ENCODE peak calls at places on chromosomes 13 and 19, in eight cellular contexts. H, E, S, R, Z, M, B and P are unnamed samples.
A peak's percentile ranks its signal among the peaks of the same experiment; 100 is the strongest.

GRCh38 chr19:47652285-47652684 is 43.4 kb downstream of the BICRA start:
- DNase-seq in S (no peak), H (no peak), B (no peak), E (no peak), M (no peak), Z (no peak), R (no peak), P (no peak)

GRCh38 chr19:57803594-57804325 is 11.0 kb downstream of the ZNF552 start:
- DNase-seq in R (no peak), M (peak; percentile 48), Z (peak; percentile 30), E (no peak), B (no peak), S (no peak), H (no peak), P (peak; percentile 67)

GRCh38 chr13:25874907-25875306 is 176.9 kb downstream of the SHISA2 start:
- DNase-seq in Z (peak; percentile 66), R (no peak), E (peak; percentile 44), S (no peak), H (no peak), B (no peak), M (no peak), P (no peak)

GRCh38 chr19:3785464-3785937 is 680 bp downstream of the MATK start:
- DNase-seq in B (peak; percentile 31), M (no peak), S (no peak), Z (peak; percentile 40), R (no peak), H (no peak), E (no peak), P (no peak)

GRCh38 chr19:1041835-1042685 is 2.2 kb downstream of the ABCA7 start:
- DNase-seq in B (peak; percentile 66), H (no peak), M (no peak), E (no peak), S (peak; percentile 23), R (no peak), Z (no peak), P (no peak)

GRCh38 chr13:24244802-24245201 is 64.6 kb upstream of the C1QTNF9 start:
- DNase-seq in S (no peak), B (no peak), E (no peak), M (no peak), R (no peak), H (no peak), Z (no peak), P (no peak)

GRCh38 chr13:110331362-110331761 is 24.3 kb downstream of the COL4A2 start:
- DNase-seq in E (no peak), M (no peak), H (no peak), S (no peak), Z (no peak), R (no peak), B (no peak), P (no peak)

GRCh38 chr13:99275093-99275469 is 16.9 kb upstream of the GPR18 start:
- DNase-seq in S (no peak), H (no peak), R (no peak), B (no peak), M (no peak), Z (no peak), E (no peak), P (peak; percentile 29)

GRCh38 chr13:110448230-110448629 is 113.3 kb downstream of the RAB20 start:
- DNase-seq in R (no peak), M (peak; percentile 56), S (no peak), E (no peak), Z (no peak), B (no peak), H (no peak), P (peak; percentile 68)

GRCh38 chr13:22964245-22964966 is 216.4 kb upstream of the SGCG start:
- DNase-seq in M (no peak), S (no peak), E (no peak), B (no peak), H (no peak), Z (no peak), R (no peak), P (no peak)

GRCh38 chr19:30498707-30499106 is 126.5 kb downstream of the ZNF536 start:
- DNase-seq in H (peak; percentile 35), B (no peak), E (no peak), S (no peak), M (no peak), R (no peak), Z (no peak), P (no peak)

GRCh38 chr13:49806126-49806536 is 13.6 kb upstream of the KPNA3 start:
- DNase-seq in H (no peak), B (no peak), M (no peak), E (no peak), R (no peak), Z (no peak), S (no peak), P (no peak)

GRCh38 chr13:43374621-43375020 is 351.2 kb downstream of the DNAJC15 start:
- DNase-seq in R (peak; percentile 56), Z (no peak), H (no peak), E (no peak), B (no peak), S (no peak), M (no peak), P (peak; percentile 57)

GRCh38 chr13:50277127-50277526 is 261.9 kb downstream of the KCNRG start:
- DNase-seq in B (no peak), S (no peak), Z (no peak), M (no peak), E (no peak), H (no peak), R (no peak), P (no peak)

GRCh38 chr13:107977175-107977574 is 238.2 kb downstream of the LIG4 start:
- DNase-seq in E (no peak), S (peak; percentile 67), B (peak; percentile 89), R (no peak), H (no peak), M (no peak), Z (no peak), P (no peak)

GRCh38 chr13:101535192-101535746 is 82.8 kb downstream of the ITGBL1 start:
- DNase-seq in Z (no peak), S (no peak), B (no peak), E (no peak), R (no peak), M (no peak), H (no peak), P (no peak)

GRCh38 chr19:28502879-28503734 is 709.8 kb downstream of the UQCRFS1 start:
- DNase-seq in S (peak; percentile 20), M (no peak), B (no peak), Z (no peak), H (no peak), E (no peak), R (no peak), P (no peak)

GRCh38 chr13:36778083-36778671 is 40.8 kb upstream of the RFXAP start:
- DNase-seq in M (peak; percentile 81), S (no peak), E (no peak), Z (no peak), B (no peak), R (no peak), H (no peak), P (peak; percentile 23)

GRCh38 chr13:43031881-43032280 is 8.5 kb downstream of the DNAJC15 start:
- DNase-seq in S (no peak), M (no peak), R (no peak), Z (no peak), H (no peak), B (no peak), E (no peak), P (no peak)

GRCh38 chr19:57708641-57709354 is at the start of gene ZNF154:
- DNase-seq in R (peak; percentile 24), H (no peak), Z (peak; percentile 33), M (peak; percentile 29), B (no peak), S (no peak), E (peak; percentile 21), P (no peak)

GRCh38 chr19:38223617-38224013 is 407 bp downstream of the DPF1 start:
- DNase-seq in B (no peak), E (no peak), S (no peak), Z (no peak), M (no peak), H (no peak), R (no peak), P (no peak)

GRCh38 chr19:47035495-47036232 is 12.8 kb downstream of the TMEM160 start:
- DNase-seq in S (peak; percentile 78), E (peak; percentile 93), Z (peak; percentile 98), H (peak; percentile 90), R (peak; percentile 37), B (peak; percentile 82), M (peak; percentile 47), P (peak; percentile 39)

GRCh38 chr19:47633996-47634395 is 25.1 kb downstream of the BICRA start:
- DNase-seq in E (no peak), S (no peak), M (no peak), H (no peak), Z (no peak), R (no peak), B (no peak), P (no peak)

GRCh38 chr13:110538632-110539031 is 22.9 kb downstream of the RAB20 start:
- DNase-seq in H (no peak), E (no peak), R (no peak), Z (no peak), M (no peak), S (no peak), B (peak; percentile 13), P (no peak)